ENCODE peak calls at places on chromosomes 2 and 18, in nine cellular contexts. One of them, this sample, is unnamed.

GRCh38 chr2:239238381-239238780 is 162.4 kb downstream of the HDAC4 start:
- DNase-seq in heart right ventricle: no peak
- DNase-seq in right atrium auricular region: no peak
- DNase-seq in GM12865: no peak
- DNase-seq in activated B cell treated with CpG ODN at 0.5 μM for 24 hours: no peak
- DNase-seq in nephron progenitor cell: no peak
- DNase-seq in H9: no peak
- DNase-seq in AG09319: no peak
- DNase-seq in endodermal cell: peak; percentile 37
- DNase-seq in this sample: no peak

GRCh38 chr18:73110307-73110706 is 242.5 kb upstream of the NETO1 start:
- DNase-seq in nephron progenitor cell: no peak
- DNase-seq in AG09319: no peak
- DNase-seq in activated B cell treated with CpG ODN at 0.5 μM for 24 hours: no peak
- DNase-seq in GM12865: peak; percentile 3
- DNase-seq in heart right ventricle: no peak
- DNase-seq in right atrium auricular region: no peak
- DNase-seq in endodermal cell: no peak
- DNase-seq in H9: no peak
- DNase-seq in this sample: no peak

GRCh38 chr18:59279193-59279592 is 5.9 kb upstream of the RAX start:
- DNase-seq in H9: no peak
- DNase-seq in endodermal cell: no peak
- DNase-seq in heart right ventricle: no peak
- DNase-seq in right atrium auricular region: no peak
- DNase-seq in nephron progenitor cell: no peak
- DNase-seq in AG09319: no peak
- DNase-seq in activated B cell treated with CpG ODN at 0.5 μM for 24 hours: no peak
- DNase-seq in GM12865: no peak
- DNase-seq in this sample: no peak

GRCh38 chr2:151756820-151757219 is 22.5 kb upstream of the NEB start:
- DNase-seq in nephron progenitor cell: no peak
- DNase-seq in endodermal cell: no peak
- DNase-seq in GM12865: no peak
- DNase-seq in heart right ventricle: no peak
- DNase-seq in AG09319: no peak
- DNase-seq in H9: no peak
- DNase-seq in right atrium auricular region: no peak
- DNase-seq in activated B cell treated with CpG ODN at 0.5 μM for 24 hours: no peak
- DNase-seq in this sample: no peak

GRCh38 chr2:102428573-102428972 is 5.6 kb downstream of the IL18RAP start:
- DNase-seq in nephron progenitor cell: no peak
- DNase-seq in endodermal cell: no peak
- DNase-seq in AG09319: no peak
- DNase-seq in activated B cell treated with CpG ODN at 0.5 μM for 24 hours: no peak
- DNase-seq in heart right ventricle: no peak
- DNase-seq in H9: no peak
- DNase-seq in GM12865: no peak
- DNase-seq in right atrium auricular region: no peak
- DNase-seq in this sample: no peak

GRCh38 chr2:96618599-96619283 is 19.4 kb downstream of the KANSL3 start:
- DNase-seq in endodermal cell: no peak
- DNase-seq in nephron progenitor cell: no peak
- DNase-seq in heart right ventricle: no peak
- DNase-seq in activated B cell treated with CpG ODN at 0.5 μM for 24 hours: no peak
- DNase-seq in GM12865: no peak
- DNase-seq in right atrium auricular region: no peak
- DNase-seq in H9: no peak
- DNase-seq in AG09319: peak; percentile 73
- DNase-seq in this sample: no peak

GRCh38 chr2:85523906-85524566 is 14.9 kb upstream of the MAT2A start:
- DNase-seq in AG09319: no peak
- DNase-seq in heart right ventricle: no peak
- DNase-seq in activated B cell treated with CpG ODN at 0.5 μM for 24 hours: no peak
- DNase-seq in nephron progenitor cell: no peak
- DNase-seq in endodermal cell: no peak
- DNase-seq in H9: no peak
- DNase-seq in right atrium auricular region: no peak
- DNase-seq in GM12865: no peak
- DNase-seq in this sample: no peak

GRCh38 chr2:31260870-31261269 is 26.9 kb downstream of the EHD3 start:
- DNase-seq in activated B cell treated with CpG ODN at 0.5 μM for 24 hours: no peak
- DNase-seq in H9: no peak
- DNase-seq in heart right ventricle: no peak
- DNase-seq in nephron progenitor cell: no peak
- DNase-seq in right atrium auricular region: no peak
- DNase-seq in endodermal cell: no peak
- DNase-seq in GM12865: no peak
- DNase-seq in AG09319: no peak
- DNase-seq in this sample: no peak

GRCh38 chr2:175218551-175218950 is 37.0 kb upstream of the ATP5MC3 start:
- DNase-seq in nephron progenitor cell: no peak
- DNase-seq in activated B cell treated with CpG ODN at 0.5 μM for 24 hours: no peak
- DNase-seq in endodermal cell: no peak
- DNase-seq in H9: no peak
- DNase-seq in heart right ventricle: no peak
- DNase-seq in AG09319: no peak
- DNase-seq in right atrium auricular region: no peak
- DNase-seq in GM12865: no peak
- DNase-seq in this sample: no peak

GRCh38 chr2:177639262-177639914 is 246.8 kb downstream of the AGPS start:
- DNase-seq in activated B cell treated with CpG ODN at 0.5 μM for 24 hours: no peak
- DNase-seq in heart right ventricle: no peak
- DNase-seq in H9: no peak
- DNase-seq in endodermal cell: no peak
- DNase-seq in AG09319: no peak
- DNase-seq in GM12865: no peak
- DNase-seq in nephron progenitor cell: no peak
- DNase-seq in right atrium auricular region: no peak
- DNase-seq in this sample: no peak

GRCh38 chr2:157596992-157597681 is 31.5 kb downstream of the ACVR1C start:
- DNase-seq in endodermal cell: peak; percentile 88
- DNase-seq in GM12865: peak; percentile 52
- DNase-seq in right atrium auricular region: no peak
- DNase-seq in nephron progenitor cell: peak; percentile 68
- DNase-seq in AG09319: no peak
- DNase-seq in H9: peak; percentile 80
- DNase-seq in heart right ventricle: peak; percentile 29
- DNase-seq in activated B cell treated with CpG ODN at 0.5 μM for 24 hours: peak; percentile 42
- DNase-seq in this sample: no peak

GRCh38 chr2:33015421-33016142 is 68.8 kb downstream of the LTBP1 start:
- DNase-seq in nephron progenitor cell: no peak
- DNase-seq in heart right ventricle: no peak
- DNase-seq in activated B cell treated with CpG ODN at 0.5 μM for 24 hours: no peak
- DNase-seq in endodermal cell: no peak
- DNase-seq in H9: no peak
- DNase-seq in GM12865: no peak
- DNase-seq in right atrium auricular region: no peak
- DNase-seq in AG09319: no peak
- DNase-seq in this sample: no peak

GRCh38 chr18:61001138-61001537 is 332.1 kb upstream of the CDH20 start:
- DNase-seq in endodermal cell: no peak
- DNase-seq in right atrium auricular region: no peak
- DNase-seq in nephron progenitor cell: no peak
- DNase-seq in heart right ventricle: no peak
- DNase-seq in GM12865: no peak
- DNase-seq in AG09319: no peak
- DNase-seq in activated B cell treated with CpG ODN at 0.5 μM for 24 hours: no peak
- DNase-seq in H9: no peak
- DNase-seq in this sample: no peak

DNA sequence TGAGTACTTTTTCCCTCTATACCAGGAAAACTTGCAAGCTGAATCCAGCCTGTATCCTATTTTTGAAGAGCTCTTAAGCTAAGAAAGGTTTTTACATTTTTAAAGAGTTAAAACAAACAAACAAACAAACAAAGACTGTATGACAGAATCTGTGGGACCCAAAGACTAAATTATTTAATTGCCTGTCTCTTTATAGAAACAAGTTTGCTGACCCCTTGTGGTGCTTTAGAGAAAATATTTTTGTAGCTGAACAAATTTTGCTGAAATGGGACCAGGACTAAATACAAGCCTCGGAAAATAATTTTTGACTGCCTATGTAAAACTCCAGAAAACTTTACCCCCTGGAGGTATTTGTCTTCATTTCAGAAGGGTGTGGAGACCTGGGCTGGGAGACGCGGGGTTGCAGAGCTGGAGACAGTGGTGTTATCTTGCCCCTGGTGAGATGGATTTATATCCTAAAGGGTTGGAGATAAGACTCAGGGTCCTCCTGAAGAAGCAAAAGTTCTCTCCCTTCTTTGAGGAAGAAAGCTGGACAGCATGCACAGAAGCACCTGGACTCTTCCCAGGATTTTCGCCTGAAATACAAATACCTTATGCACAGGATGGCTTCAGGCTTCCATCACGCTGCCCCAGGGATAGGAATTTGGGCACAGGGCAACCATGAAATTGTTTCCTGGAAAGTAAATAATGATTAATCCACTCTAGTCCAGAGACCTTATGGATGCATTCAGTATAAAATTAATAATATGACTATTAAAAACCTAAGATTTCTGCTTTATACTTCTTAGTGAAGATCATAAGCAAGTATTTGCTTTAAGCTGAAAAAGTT is 54.3 kb downstream of the TMX3 start:
- DNase-seq in AG09319: peak; percentile 22
- DNase-seq in nephron progenitor cell: no peak
- DNase-seq in GM12865: peak; percentile 31
- DNase-seq in heart right ventricle: no peak
- DNase-seq in right atrium auricular region: no peak
- DNase-seq in endodermal cell: no peak
- DNase-seq in activated B cell treated with CpG ODN at 0.5 μM for 24 hours: no peak
- DNase-seq in H9: no peak
- DNase-seq in this sample: no peak
- TF ChIP-seq CTCF in AG09319: peak; percentile 50
- TF ChIP-seq CTCF in nephron progenitor cell: peak; percentile 63
- TF ChIP-seq CTCF in GM12865: peak; percentile 26
- TF ChIP-seq CTCF in heart right ventricle: peak; percentile 66
- TF ChIP-seq CTCF in right atrium auricular region: peak; percentile 70
- TF ChIP-seq CTCF in endodermal cell: peak; percentile 88
- TF ChIP-seq CTCF in activated B cell treated with CpG ODN at 0.5 μM for 24 hours: no peak
- TF ChIP-seq CTCF in H9: peak; percentile 77
- TF ChIP-seq CTCF in this sample: peak; percentile 83

DNA sequence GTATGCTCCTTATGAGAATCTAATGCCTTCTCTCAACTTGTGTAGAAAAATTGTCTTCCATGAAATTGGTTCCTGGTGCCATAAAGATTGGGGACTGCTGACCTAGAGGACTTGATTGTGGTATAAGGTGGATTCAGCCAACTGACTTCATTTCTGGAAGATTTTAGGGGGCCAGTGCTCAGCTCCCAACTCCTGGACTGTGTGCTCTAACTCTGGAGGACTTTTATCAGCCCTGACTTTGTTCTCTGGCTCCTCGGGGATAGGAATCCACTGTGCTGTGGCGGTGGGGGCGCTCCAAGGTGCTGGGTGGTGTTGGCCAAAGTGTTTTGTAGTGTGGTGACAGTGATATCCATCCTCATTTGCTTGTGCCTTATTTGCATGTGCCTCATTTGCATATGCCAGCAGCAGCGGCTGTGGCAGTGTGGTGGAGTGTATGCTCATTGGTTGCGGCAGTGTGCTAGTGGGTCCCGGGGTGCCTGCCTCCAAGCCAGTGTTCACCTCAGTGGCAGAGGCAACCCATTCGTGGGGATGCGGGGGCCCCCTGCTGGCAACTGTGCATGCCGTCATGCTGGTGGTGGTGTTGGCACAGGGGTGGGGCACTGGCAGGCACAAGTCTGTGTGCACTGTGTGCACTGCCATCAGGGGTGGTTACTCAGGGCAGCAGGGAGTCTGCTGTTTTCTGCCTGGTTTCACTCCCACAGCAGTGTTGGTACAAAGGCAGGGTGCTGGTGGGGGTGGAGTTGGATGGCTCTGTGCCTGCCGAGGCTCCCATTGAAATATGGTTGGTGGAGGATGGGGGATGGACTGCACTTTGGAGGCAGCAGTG is 19.6 kb downstream of the EHBP1 start:
- DNase-seq in GM12865: no peak
- DNase-seq in endodermal cell: peak; percentile 84
- DNase-seq in H9: peak; percentile 71
- DNase-seq in AG09319: no peak
- DNase-seq in heart right ventricle: no peak
- DNase-seq in activated B cell treated with CpG ODN at 0.5 μM for 24 hours: no peak
- DNase-seq in nephron progenitor cell: peak; percentile 17
- DNase-seq in right atrium auricular region: no peak
- DNase-seq in this sample: no peak
- TF ChIP-seq CTCF in GM12865: no peak
- TF ChIP-seq CTCF in endodermal cell: peak; percentile 68
- TF ChIP-seq CTCF in H9: peak; percentile 60
- TF ChIP-seq CTCF in AG09319: no peak
- TF ChIP-seq CTCF in heart right ventricle: no peak
- TF ChIP-seq CTCF in activated B cell treated with CpG ODN at 0.5 μM for 24 hours: no peak
- TF ChIP-seq CTCF in nephron progenitor cell: no peak
- TF ChIP-seq CTCF in right atrium auricular region: no peak
- TF ChIP-seq CTCF in this sample: peak; percentile 45

DNA sequence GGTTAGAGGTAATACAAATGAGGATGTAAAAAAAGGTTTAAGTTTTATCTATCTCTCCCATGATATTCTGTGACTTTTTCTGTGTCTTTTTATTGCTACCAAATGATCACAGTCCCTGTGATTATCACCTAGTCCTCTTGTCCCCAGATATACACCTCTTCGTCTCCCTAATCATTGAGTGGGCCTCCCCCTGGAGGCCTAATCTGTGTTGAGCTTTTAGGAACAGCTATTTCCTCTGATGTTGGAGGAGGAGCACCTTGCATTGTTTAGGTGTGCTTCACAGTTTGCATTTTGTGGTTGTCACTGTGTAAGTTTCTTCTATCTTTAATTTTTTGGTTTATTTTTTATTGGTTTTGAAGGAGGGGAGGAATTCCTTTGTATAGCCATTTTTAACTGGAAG is 33.3 kb downstream of the CCDC85A start:
- DNase-seq in nephron progenitor cell: no peak
- DNase-seq in GM12865: no peak
- DNase-seq in AG09319: no peak
- DNase-seq in H9: peak; percentile 36
- DNase-seq in right atrium auricular region: no peak
- DNase-seq in endodermal cell: peak; percentile 66
- DNase-seq in activated B cell treated with CpG ODN at 0.5 μM for 24 hours: no peak
- DNase-seq in heart right ventricle: no peak
- DNase-seq in this sample: no peak
- TF ChIP-seq CTCF in nephron progenitor cell: no peak
- TF ChIP-seq CTCF in GM12865: no peak
- TF ChIP-seq CTCF in AG09319: no peak
- TF ChIP-seq CTCF in H9: peak; percentile 55
- TF ChIP-seq CTCF in right atrium auricular region: no peak
- TF ChIP-seq CTCF in endodermal cell: peak; percentile 69
- TF ChIP-seq CTCF in activated B cell treated with CpG ODN at 0.5 μM for 24 hours: no peak
- TF ChIP-seq CTCF in heart right ventricle: no peak
- TF ChIP-seq CTCF in this sample: no peak

GRCh38 chr2:52805901-52806410 is 961.6 kb upstream of the CHAC2 start:
- DNase-seq in nephron progenitor cell: no peak
- DNase-seq in heart right ventricle: no peak
- DNase-seq in AG09319: no peak
- DNase-seq in H9: no peak
- DNase-seq in endodermal cell: no peak
- DNase-seq in right atrium auricular region: no peak
- DNase-seq in activated B cell treated with CpG ODN at 0.5 μM for 24 hours: no peak
- DNase-seq in GM12865: no peak
- DNase-seq in this sample: no peak

DNA sequence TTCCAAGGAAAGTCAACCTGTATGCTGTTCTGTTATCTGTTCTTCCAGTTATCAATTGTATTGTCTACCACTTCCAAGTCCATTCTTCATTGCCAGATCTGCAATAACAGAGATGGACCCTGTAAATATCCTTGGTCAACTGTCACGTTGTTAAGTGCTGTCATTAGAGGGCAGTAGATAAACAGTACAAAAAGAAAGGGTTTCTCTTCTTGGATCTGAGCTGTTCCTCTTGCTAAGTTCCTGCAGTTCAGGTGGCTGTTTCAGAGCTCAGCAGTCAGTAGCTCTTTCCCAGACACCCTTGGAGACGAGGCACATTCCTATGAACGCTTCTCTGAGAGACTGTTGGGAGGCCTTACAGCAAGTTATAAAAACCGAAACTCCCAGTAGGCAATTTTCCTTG is 957.1 kb upstream of the CHAC2 start:
- DNase-seq in AG09319: no peak
- DNase-seq in heart right ventricle: no peak
- DNase-seq in right atrium auricular region: no peak
- DNase-seq in H9: peak; percentile 33
- DNase-seq in endodermal cell: peak; percentile 52
- DNase-seq in activated B cell treated with CpG ODN at 0.5 μM for 24 hours: no peak
- DNase-seq in GM12865: peak; percentile 5
- DNase-seq in nephron progenitor cell: no peak
- DNase-seq in this sample: no peak
- TF ChIP-seq CTCF in AG09319: peak; percentile 29
- TF ChIP-seq CTCF in heart right ventricle: peak; percentile 50
- TF ChIP-seq CTCF in right atrium auricular region: peak; percentile 55
- TF ChIP-seq CTCF in H9: peak; percentile 51
- TF ChIP-seq CTCF in endodermal cell: peak; percentile 56
- TF ChIP-seq CTCF in activated B cell treated with CpG ODN at 0.5 μM for 24 hours: no peak
- TF ChIP-seq CTCF in GM12865: peak; percentile 7
- TF ChIP-seq CTCF in nephron progenitor cell: no peak
- TF ChIP-seq CTCF in this sample: peak; percentile 32

This sample was measured in type B pancreatic cell.